ENCODE peak calls at places on chromosomes 7 and 10, in four cellular contexts. Z is Calu3, G is dermis microvascular lymphatic vessel endothelial cell, N is AG08395. M is an unnamed sample.

GRCh38 chr7:134865001-134865845 is 85.8 kb downstream of the CALD1 start:
- DNase-seq in G (no peak), Z (no peak), N (peak), M (no peak)

GRCh38 chr10:15197276-15197675 is 28.8 kb upstream of the NMT2 start:
- DNase-seq in Z (no peak), N (peak), G (peak), M (peak)

GRCh38 chr7:105656922-105657521 is 75.7 kb upstream of the EFCAB10 start:
- DNase-seq in Z (peak), N (peak), G (no peak), M (peak)

GRCh38 chr7:137142376-137142775 is 201.2 kb downstream of the PTN start:
- DNase-seq in G (no peak), N (no peak), Z (no peak), M (no peak)

GRCh38 chr10:12428447-12429135 is 79.2 kb downstream of the CAMK1D start:
- DNase-seq in N (no peak), G (no peak), Z (no peak), M (no peak)

GRCh38 chr7:67854236-67854635 is 857.6 kb downstream of the TYW1 start:
- DNase-seq in G (no peak), Z (no peak), N (peak), M (no peak)

GRCh38 chr7:139230078-139230477 is 959 bp upstream of the UBN2 start:
- DNase-seq in N (no peak), G (no peak), Z (no peak), M (no peak)

GRCh38 chr7:107291434-107291833 is 122.6 kb downstream of the HBP1 start:
- DNase-seq in N (no peak), G (no peak), Z (no peak), M (no peak)

GRCh38 chr10:83680470-83680891 is 458.8 kb upstream of the GHITM start:
- DNase-seq in N (no peak), G (no peak), Z (no peak), M (no peak)

GRCh38 chr7:100174582-100174981 is 2.6 kb downstream of the GPC2 start:
- DNase-seq in N (no peak), Z (no peak), G (no peak), M (no peak)

GRCh38 chr7:22406715-22407114 is 49.8 kb upstream of the RAPGEF5 start:
- DNase-seq in G (no peak), Z (no peak), N (no peak), M (no peak)

GRCh38 chr10:83076443-83076842 is 1062.9 kb upstream of the GHITM start:
- DNase-seq in G (no peak), Z (no peak), N (peak), M (no peak)

GRCh38 chr7:105141068-105141467 is 127.1 kb downstream of the KMT2E start:
- DNase-seq in Z (no peak), G (no peak), N (peak), M (peak)

GRCh38 chr7:68246189-68246633 is 1249.6 kb downstream of the TYW1 start:
- DNase-seq in N (peak), G (no peak), Z (no peak), M (no peak)

GRCh38 chr10:125123363-125124113 is 36.8 kb downstream of the CTBP2 start:
- DNase-seq in Z (peak), G (peak), N (peak), M (peak)

GRCh38 chr10:132306951-132307751 is 599 bp downstream of the STK32C start:
- DNase-seq in N (no peak), Z (peak), G (no peak), M (no peak)

GRCh38 chr10:43795639-43796038 is 147.0 kb upstream of the ZNF32 start:
- DNase-seq in N (no peak), G (no peak), Z (no peak), M (no peak)

GRCh38 chr7:138565451-138566114 is 105.5 kb downstream of the TRIM24 start:
- DNase-seq in Z (no peak), G (peak), N (no peak), M (peak)

GRCh38 chr10:131843089-131843595 is 57.7 kb upstream of the PPP2R2D start:
- DNase-seq in Z (no peak), N (no peak), G (no peak), M (no peak)

GRCh38 chr10:110363572-110364411 is 59.1 kb upstream of the SMNDC1 start:
- DNase-seq in N (no peak), Z (no peak), G (no peak), M (no peak)

GRCh38 chr7:130902755-130903357 is 168.8 kb upstream of the KLF14 start:
- DNase-seq in Z (no peak), N (no peak), G (no peak), M (no peak)

GRCh38 chr7:2041496-2042367 is 191.0 kb downstream of the MAD1L1 start:
- DNase-seq in Z (no peak), G (no peak), N (no peak), M (no peak)

M was measured in endothelial cell of umbilical vein.